ENCODE peak calls at places on chromosomes 13 and 19, in seven cellular contexts. B is stimulated activated CD4-positive, alpha-beta T cell treated with anti-CD3 and anti-CD28 coated beads, TNF-alpha, amount 100 ng/mL, for 48 hours; M is effector CD4-positive, alpha-beta T cell; D is tibial nerve; V is RKO; Z is NCI-H1694; S is activated naive CD4-positive, alpha-beta T cell treated with anti-CD3 and anti-CD28 coated beads, Interleukin-2, amount 50 U/mL, for 72 hours. T is an unnamed sample.

GRCh38 chr13:60230593-60230992 is 66.9 kb upstream of the DIAPH3 start:
- DNase-seq in V (no peak), Z (no peak), M (no peak), D (no peak), B (no peak), S (no peak), T (no peak)

GRCh38 chr19:45505151-45505995 is 1.9 kb upstream of the VASP start:
- DNase-seq in D (no peak), V (no peak), Z (no peak), B (no peak), S (no peak), M (no peak), T (no peak)

GRCh38 chr13:27997904-27998522 is 9.5 kb upstream of the URAD start:
- DNase-seq in S (no peak), M (no peak), B (no peak), Z (peak), V (peak), D (no peak), T (no peak)

GRCh38 chr19:30116984-30117555 is 175.0 kb downstream of the URI1 start:
- DNase-seq in B (no peak), D (no peak), S (no peak), Z (no peak), M (no peak), V (no peak), T (no peak)

GRCh38 chr19:50465986-50466771 is 10.1 kb upstream of the EMC10 start:
- DNase-seq in M (no peak), Z (no peak), S (no peak), B (no peak), V (no peak), D (no peak), T (no peak)

GRCh38 chr13:99717959-99718674 is 216.8 kb downstream of the TM9SF2 start:
- DNase-seq in Z (no peak), V (no peak), M (no peak), B (no peak), D (no peak), S (no peak), T (no peak)

GRCh38 chr19:15426485-15427349 is 7.9 kb upstream of the AKAP8L start:
- DNase-seq in Z (no peak), S (no peak), B (no peak), M (no peak), V (no peak), D (no peak), T (no peak)

GRCh38 chr19:3557461-3558248 is at the start of gene MFSD12:
- DNase-seq in M (peak), S (peak), B (peak), Z (peak), D (peak), V (peak), T (peak)

GRCh38 chr13:27104606-27105005 is 67.0 kb downstream of the USP12 start:
- DNase-seq in B (no peak), Z (no peak), V (no peak), S (no peak), D (no peak), M (no peak), T (no peak)

GRCh38 chr13:49608932-49609331 is 19.4 kb upstream of the ARL11 start:
- DNase-seq in S (no peak), B (no peak), Z (no peak), V (no peak), D (no peak), M (no peak), T (no peak)

GRCh38 chr19:9621156-9622037 is at the start of gene ZNF561:
- DNase-seq in V (peak), S (peak), B (peak), Z (peak), M (peak), D (peak), T (peak)

GRCh38 chr19:10238172-10238783 is 7.1 kb upstream of the S1PR2 start:
- DNase-seq in M (no peak), D (no peak), V (peak), S (no peak), B (no peak), Z (no peak), T (no peak)

GRCh38 chr13:110676511-110677204 is 29.3 kb downstream of the CARS2 start:
- DNase-seq in Z (no peak), S (no peak), D (no peak), B (no peak), M (no peak), V (no peak), T (peak)

GRCh38 chr19:47104678-47105077 is 8.9 kb downstream of the ZC3H4 start:
- DNase-seq in D (no peak), M (no peak), S (no peak), V (no peak), Z (no peak), B (no peak), T (no peak)

GRCh38 chr13:114043421-114044053 is 69.7 kb upstream of the C13orf46 start:
- DNase-seq in V (no peak), M (no peak), Z (peak), B (no peak), D (peak), S (no peak), T (peak)

GRCh38 chr19:38519988-38520387 is 86.5 kb downstream of the RYR1 start:
- DNase-seq in Z (no peak), B (no peak), V (no peak), D (no peak), S (no peak), M (no peak), T (no peak)

GRCh38 chr13:30872685-30873443 is 33.2 kb upstream of the MEDAG start:
- DNase-seq in S (no peak), V (no peak), M (no peak), Z (peak), B (no peak), D (no peak), T (peak)

GRCh38 chr13:109494955-109495354 is 291.4 kb downstream of the IRS2 start:
- DNase-seq in V (no peak), D (no peak), Z (no peak), M (no peak), B (no peak), S (no peak), T (no peak)

GRCh38 chr19:17352608-17353280 is 15.4 kb downstream of the GTPBP3 start:
- DNase-seq in M (no peak), V (no peak), S (no peak), Z (no peak), B (no peak), D (no peak), T (no peak)

GRCh38 chr19:18833849-18834643 is 2.3 kb downstream of the UPF1 start:
- DNase-seq in B (no peak), V (peak), M (no peak), Z (no peak), S (no peak), D (no peak), T (no peak)

GRCh38 chr19:40414536-40415535 is 1.7 kb upstream of the PRX start:
- DNase-seq in S (no peak), B (no peak), Z (no peak), M (no peak), D (no peak), V (no peak), T (no peak)

GRCh38 chr19:46571495-46571894 is 29.6 kb upstream of the CALM3 start:
- DNase-seq in B (no peak), V (peak), Z (no peak), M (no peak), S (no peak), D (no peak), T (no peak)

GRCh38 chr13:30496147-30496546 is 30.4 kb upstream of the HMGB1 start:
- DNase-seq in Z (no peak), D (no peak), B (no peak), M (no peak), V (no peak), S (no peak), T (no peak)

GRCh38 chr19:49801966-49802661 is 11.0 kb downstream of the FUZ start:
- DNase-seq in V (no peak), Z (peak), D (peak), B (no peak), S (no peak), M (no peak), T (peak)

GRCh38 chr13:65535360-65535759 is 1694.8 kb downstream of the PCDH9 start:
- DNase-seq in M (no peak), V (no peak), S (no peak), Z (no peak), B (no peak), D (no peak), T (no peak)

GRCh38 chr19:4123615-4124568 is at the start of gene MAP2K2:
- DNase-seq in V (peak), B (peak), Z (peak), S (peak), M (peak), D (peak), T (peak)

GRCh38 chr13:50521191-50521590 is 322.3 kb downstream of the DLEU7 start:
- DNase-seq in D (no peak), S (no peak), V (no peak), Z (no peak), B (no peak), M (no peak), T (no peak)

GRCh38 chr13:77330009-77330471 is 3.1 kb upstream of the MYCBP2 start:
- DNase-seq in M (no peak), S (no peak), D (no peak), B (no peak), V (peak), Z (no peak), T (no peak)

GRCh38 chr19:40588110-40588854 is 11.6 kb downstream of the SHKBP1 start:
- DNase-seq in Z (no peak), M (no peak), V (no peak), S (no peak), D (no peak), B (no peak), T (no peak)

GRCh38 chr19:46926201-46927071 is 65.6 kb downstream of the ARHGAP35 start:
- DNase-seq in M (no peak), Z (no peak), V (no peak), S (no peak), B (no peak), D (no peak), T (no peak)

GRCh38 chr13:35600137-35600536 is 123.6 kb upstream of the MAB21L1 start:
- DNase-seq in M (no peak), Z (no peak), B (no peak), V (no peak), S (no peak), D (no peak), T (no peak)